ENCODE peak calls at places on chromosomes 11 and 22, in ten cellular contexts. One of them, this sample, is unnamed.

GRCh38 chr11:120180571-120181445 is 30.0 kb upstream of the OAF start:
- DNase-seq in Calu3: no peak
- DNase-seq in NB4: peak
- DNase-seq in HCT116: no peak
- DNase-seq in foreskin fibroblast: peak
- DNase-seq in cardiac fibroblast: peak
- DNase-seq in B cell: no peak
- DNase-seq in SK-N-SH: no peak
- DNase-seq in IMR-90: peak
- DNase-seq in astrocyte of the cerebellum: no peak
- DNase-seq in this sample: no peak

GRCh38 chr11:133947298-133947905 is 9.4 kb downstream of the IGSF9B start:
- DNase-seq in foreskin fibroblast: peak
- DNase-seq in B cell: no peak
- DNase-seq in astrocyte of the cerebellum: no peak
- DNase-seq in cardiac fibroblast: peak
- DNase-seq in IMR-90: peak
- DNase-seq in NB4: peak
- DNase-seq in SK-N-SH: peak
- DNase-seq in HCT116: no peak
- DNase-seq in Calu3: peak
- DNase-seq in this sample: peak

GRCh38 chr22:29427176-29427760 is 11.1 kb upstream of the RFPL1 start:
- DNase-seq in IMR-90: no peak
- DNase-seq in B cell: no peak
- DNase-seq in NB4: no peak
- DNase-seq in astrocyte of the cerebellum: no peak
- DNase-seq in SK-N-SH: no peak
- DNase-seq in cardiac fibroblast: no peak
- DNase-seq in foreskin fibroblast: peak
- DNase-seq in Calu3: no peak
- DNase-seq in HCT116: no peak
- DNase-seq in this sample: no peak

GRCh38 chr11:105611837-105612480 is 2.1 kb downstream of the GRIA4 start:
- DNase-seq in NB4: no peak
- DNase-seq in cardiac fibroblast: no peak
- DNase-seq in SK-N-SH: peak
- DNase-seq in B cell: no peak
- DNase-seq in astrocyte of the cerebellum: no peak
- DNase-seq in IMR-90: no peak
- DNase-seq in foreskin fibroblast: peak
- DNase-seq in HCT116: no peak
- DNase-seq in Calu3: no peak
- DNase-seq in this sample: no peak

GRCh38 chr22:42432020-42432596 is at the start of gene NFAM1:
- DNase-seq in IMR-90: no peak
- DNase-seq in Calu3: no peak
- DNase-seq in astrocyte of the cerebellum: no peak
- DNase-seq in SK-N-SH: no peak
- DNase-seq in HCT116: no peak
- DNase-seq in B cell: peak
- DNase-seq in cardiac fibroblast: no peak
- DNase-seq in foreskin fibroblast: no peak
- DNase-seq in NB4: peak
- DNase-seq in this sample: no peak

GRCh38 chr11:102882389-102883024 is 7.7 kb upstream of the MMP12 start:
- DNase-seq in foreskin fibroblast: peak
- DNase-seq in SK-N-SH: no peak
- DNase-seq in astrocyte of the cerebellum: no peak
- DNase-seq in IMR-90: peak
- DNase-seq in B cell: no peak
- DNase-seq in Calu3: no peak
- DNase-seq in cardiac fibroblast: peak
- DNase-seq in NB4: peak
- DNase-seq in HCT116: no peak
- DNase-seq in this sample: peak

GRCh38 chr11:74492084-74492483 is 1.4 kb downstream of the LIPT2 start:
- DNase-seq in foreskin fibroblast: no peak
- DNase-seq in astrocyte of the cerebellum: no peak
- DNase-seq in cardiac fibroblast: no peak
- DNase-seq in B cell: no peak
- DNase-seq in Calu3: no peak
- DNase-seq in HCT116: no peak
- DNase-seq in IMR-90: no peak
- DNase-seq in SK-N-SH: no peak
- DNase-seq in NB4: peak
- DNase-seq in this sample: no peak

GRCh38 chr11:65013692-65014145 is 241 bp upstream of the ARL2 start:
- DNase-seq in astrocyte of the cerebellum: peak
- DNase-seq in foreskin fibroblast: peak
- DNase-seq in cardiac fibroblast: peak
- DNase-seq in HCT116: peak
- DNase-seq in IMR-90: peak
- DNase-seq in Calu3: peak
- DNase-seq in NB4: peak
- DNase-seq in B cell: peak
- DNase-seq in SK-N-SH: peak
- DNase-seq in this sample: peak

GRCh38 chr22:20624161-20624616 is 116.8 kb downstream of the MED15 start:
- DNase-seq in B cell: no peak
- DNase-seq in IMR-90: peak
- DNase-seq in cardiac fibroblast: peak
- DNase-seq in SK-N-SH: no peak
- DNase-seq in HCT116: no peak
- DNase-seq in astrocyte of the cerebellum: no peak
- DNase-seq in NB4: no peak
- DNase-seq in Calu3: no peak
- DNase-seq in foreskin fibroblast: peak
- DNase-seq in this sample: peak

GRCh38 chr11:1421291-1421690 is 31.6 kb downstream of the BRSK2 start:
- DNase-seq in foreskin fibroblast: no peak
- DNase-seq in HCT116: no peak
- DNase-seq in SK-N-SH: no peak
- DNase-seq in cardiac fibroblast: no peak
- DNase-seq in IMR-90: no peak
- DNase-seq in astrocyte of the cerebellum: no peak
- DNase-seq in NB4: no peak
- DNase-seq in B cell: no peak
- DNase-seq in Calu3: no peak
- DNase-seq in this sample: no peak

GRCh38 chr11:1419811-1420210 is 30.1 kb downstream of the BRSK2 start:
- DNase-seq in IMR-90: no peak
- DNase-seq in foreskin fibroblast: no peak
- DNase-seq in HCT116: no peak
- DNase-seq in SK-N-SH: no peak
- DNase-seq in NB4: no peak
- DNase-seq in Calu3: no peak
- DNase-seq in B cell: no peak
- DNase-seq in cardiac fibroblast: no peak
- DNase-seq in astrocyte of the cerebellum: no peak
- DNase-seq in this sample: no peak

GRCh38 chr11:1422981-1423380 is 33.2 kb downstream of the BRSK2 start:
- DNase-seq in foreskin fibroblast: no peak
- DNase-seq in cardiac fibroblast: no peak
- DNase-seq in SK-N-SH: no peak
- DNase-seq in IMR-90: no peak
- DNase-seq in HCT116: no peak
- DNase-seq in NB4: no peak
- DNase-seq in astrocyte of the cerebellum: no peak
- DNase-seq in B cell: no peak
- DNase-seq in Calu3: no peak
- DNase-seq in this sample: no peak

GRCh38 chr11:1425006-1425405 is 35.3 kb downstream of the BRSK2 start:
- DNase-seq in cardiac fibroblast: no peak
- DNase-seq in Calu3: no peak
- DNase-seq in SK-N-SH: no peak
- DNase-seq in IMR-90: no peak
- DNase-seq in B cell: no peak
- DNase-seq in astrocyte of the cerebellum: no peak
- DNase-seq in foreskin fibroblast: no peak
- DNase-seq in NB4: no peak
- DNase-seq in HCT116: no peak
- DNase-seq in this sample: no peak

DNA sequence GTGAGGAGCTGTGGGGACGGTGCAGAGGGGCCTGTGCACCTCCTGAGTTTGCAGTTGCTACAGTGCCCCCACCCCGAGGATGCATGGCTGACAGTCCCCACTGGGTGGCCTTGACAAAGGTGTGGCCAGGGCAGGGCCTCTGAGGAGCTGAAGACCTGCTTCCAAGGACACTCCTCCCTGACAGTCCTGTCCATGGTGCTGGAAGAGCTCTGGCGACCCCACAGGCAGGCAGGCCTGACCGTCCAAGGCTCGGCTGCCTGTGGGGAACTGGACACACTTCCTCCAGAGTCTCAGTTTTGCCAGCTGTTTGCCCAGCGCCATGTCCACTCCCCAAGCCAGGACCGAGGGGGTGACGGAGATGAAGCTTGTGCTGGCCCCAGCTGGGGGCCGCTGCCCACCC is 32.7 kb downstream of the BRSK2 start:
- DNase-seq in B cell: no peak
- DNase-seq in foreskin fibroblast: no peak
- DNase-seq in astrocyte of the cerebellum: no peak
- DNase-seq in Calu3: no peak
- DNase-seq in cardiac fibroblast: no peak
- DNase-seq in IMR-90: no peak
- DNase-seq in NB4: no peak
- DNase-seq in HCT116: no peak
- DNase-seq in SK-N-SH: no peak
- DNase-seq in this sample: no peak
- TF ChIP-seq CTCF in B cell: no peak
- TF ChIP-seq CTCF in foreskin fibroblast: no peak
- TF ChIP-seq CTCF in astrocyte of the cerebellum: no peak
- TF ChIP-seq CTCF in Calu3: no peak
- TF ChIP-seq CTCF in cardiac fibroblast: no peak
- TF ChIP-seq CTCF in IMR-90: no peak
- TF ChIP-seq CTCF in NB4: no peak
- TF ChIP-seq CTCF in HCT116: no peak
- TF ChIP-seq CTCF in SK-N-SH: no peak
- TF ChIP-seq CTCF in this sample: no peak

DNA sequence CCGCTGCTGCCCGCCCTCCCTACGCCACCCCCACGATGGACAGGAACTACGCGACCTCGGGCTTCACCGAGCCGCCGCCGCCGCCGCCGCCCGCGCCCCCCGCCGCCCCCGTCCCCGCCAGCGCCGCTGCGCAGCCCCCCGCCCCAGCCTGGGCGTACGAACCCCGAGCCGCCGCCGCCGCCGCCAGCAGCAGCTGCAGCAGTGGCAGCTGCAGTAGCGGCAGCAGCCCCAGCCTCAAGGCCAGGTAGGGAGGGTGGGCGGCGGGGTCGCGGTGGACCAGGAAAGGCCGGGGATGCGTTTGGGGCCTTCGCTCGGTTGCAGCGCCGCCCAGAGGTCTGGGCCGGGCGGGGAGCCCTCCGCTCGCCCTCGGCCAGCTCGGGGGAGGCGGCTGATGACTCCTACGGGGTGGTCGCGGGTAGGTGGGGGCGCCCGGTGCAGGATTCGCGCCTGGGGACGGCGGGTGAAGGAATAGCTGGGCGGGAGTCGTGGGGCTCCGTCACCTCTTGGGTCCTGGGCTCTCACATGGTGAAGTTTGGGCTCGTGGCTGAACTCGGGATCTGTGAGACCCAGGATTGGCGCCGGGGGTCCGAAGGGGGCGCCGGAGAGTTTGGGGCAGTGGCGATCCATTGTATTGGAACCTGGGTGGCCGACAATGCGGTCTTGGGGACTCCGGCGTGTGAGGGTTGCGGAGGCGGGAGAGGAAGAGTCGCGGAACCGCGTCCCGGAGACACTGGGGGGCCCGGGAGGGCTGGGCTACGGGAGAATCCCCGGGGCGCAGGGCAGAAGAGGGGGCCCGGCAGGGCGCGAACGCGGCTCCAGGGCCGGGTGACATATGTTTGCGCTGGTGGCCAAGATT is 708 bp downstream of the QSER1 start:
- DNase-seq in astrocyte of the cerebellum: no peak
- DNase-seq in NB4: peak
- DNase-seq in SK-N-SH: peak
- DNase-seq in HCT116: no peak
- DNase-seq in cardiac fibroblast: peak
- DNase-seq in foreskin fibroblast: peak
- DNase-seq in B cell: peak
- DNase-seq in Calu3: peak
- DNase-seq in IMR-90: peak
- DNase-seq in this sample: peak
- TF ChIP-seq CTCF in astrocyte of the cerebellum: peak
- TF ChIP-seq CTCF in NB4: peak
- TF ChIP-seq CTCF in SK-N-SH: peak
- TF ChIP-seq CTCF in HCT116: peak
- TF ChIP-seq CTCF in cardiac fibroblast: peak
- TF ChIP-seq CTCF in foreskin fibroblast: no peak
- TF ChIP-seq CTCF in B cell: peak
- TF ChIP-seq CTCF in Calu3: peak
- TF ChIP-seq CTCF in IMR-90: peak
- TF ChIP-seq CTCF in this sample: peak

GRCh38 chr11:101706541-101706940 is 122.7 kb upstream of the TRPC6 start:
- DNase-seq in foreskin fibroblast: peak
- DNase-seq in SK-N-SH: no peak
- DNase-seq in NB4: no peak
- DNase-seq in cardiac fibroblast: peak
- DNase-seq in astrocyte of the cerebellum: peak
- DNase-seq in Calu3: no peak
- DNase-seq in HCT116: no peak
- DNase-seq in B cell: no peak
- DNase-seq in IMR-90: peak
- DNase-seq in this sample: no peak
- TF ChIP-seq CTCF in foreskin fibroblast: no peak
- TF ChIP-seq CTCF in SK-N-SH: no peak
- TF ChIP-seq CTCF in NB4: no peak
- TF ChIP-seq CTCF in cardiac fibroblast: no peak
- TF ChIP-seq CTCF in astrocyte of the cerebellum: no peak
- TF ChIP-seq CTCF in Calu3: no peak
- TF ChIP-seq CTCF in HCT116: no peak
- TF ChIP-seq CTCF in B cell: no peak
- TF ChIP-seq CTCF in IMR-90: no peak
- TF ChIP-seq CTCF in this sample: no peak

DNA sequence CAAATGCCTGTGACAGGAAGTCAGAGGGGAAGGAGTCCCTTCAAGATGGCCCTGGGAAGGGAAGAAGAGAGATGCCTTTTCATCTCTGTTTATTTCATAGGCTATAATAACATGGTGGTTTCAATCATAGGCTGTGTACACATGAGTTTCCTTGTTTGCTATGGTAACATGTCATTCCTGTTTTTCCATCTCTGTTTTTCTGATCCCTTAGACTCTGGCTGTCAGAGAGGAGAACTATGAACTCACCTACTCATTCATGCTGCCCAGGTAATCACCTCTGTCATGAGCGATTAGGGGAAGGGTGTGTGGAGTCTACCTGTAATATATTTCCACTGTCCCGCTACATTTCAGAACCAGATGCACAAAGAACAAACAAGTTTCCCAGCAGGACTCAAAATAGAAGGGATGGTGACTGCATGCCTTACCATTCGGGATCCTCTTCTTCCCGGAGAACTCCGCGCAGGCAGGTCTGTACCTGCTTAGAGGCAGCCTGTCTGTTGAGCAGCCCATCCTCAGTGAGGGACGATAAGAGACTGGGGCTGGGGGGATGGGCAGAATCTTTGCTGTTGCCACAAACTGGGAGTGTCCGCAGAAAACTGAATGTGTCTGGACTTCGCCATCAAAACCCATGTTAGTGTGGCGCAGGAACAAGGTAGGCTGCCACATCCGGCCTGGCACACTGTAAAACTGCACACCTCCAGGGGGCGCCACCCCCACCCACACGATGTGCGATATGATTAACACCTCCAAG is 7.1 kb upstream of the PEX26 start:
- DNase-seq in SK-N-SH: no peak
- DNase-seq in IMR-90: no peak
- DNase-seq in astrocyte of the cerebellum: no peak
- DNase-seq in foreskin fibroblast: no peak
- DNase-seq in B cell: no peak
- DNase-seq in cardiac fibroblast: no peak
- DNase-seq in HCT116: no peak
- DNase-seq in NB4: no peak
- DNase-seq in Calu3: no peak
- DNase-seq in this sample: no peak
- TF ChIP-seq CTCF in SK-N-SH: peak
- TF ChIP-seq CTCF in IMR-90: peak
- TF ChIP-seq CTCF in astrocyte of the cerebellum: peak
- TF ChIP-seq CTCF in foreskin fibroblast: peak
- TF ChIP-seq CTCF in B cell: no peak
- TF ChIP-seq CTCF in cardiac fibroblast: peak
- TF ChIP-seq CTCF in HCT116: peak
- TF ChIP-seq CTCF in NB4: peak
- TF ChIP-seq CTCF in Calu3: no peak
- TF ChIP-seq CTCF in this sample: peak

This sample was measured in GM13977.